ENCODE peak calls at places on chromosomes 16 and 17, in four cellular contexts. One of them, this sample, is unnamed.

GRCh38 chr16:77330332-77331043 is 104.3 kb downstream of the ADAMTS18 start:
- DNase-seq in K562: no peak
- DNase-seq in A549: no peak
- DNase-seq in H1: no peak
- DNase-seq in this sample: no peak

GRCh38 chr17:50432125-50432762 is 6.2 kb downstream of the ACSF2 start:
- DNase-seq in K562: no peak
- DNase-seq in A549: no peak
- DNase-seq in H1: no peak
- DNase-seq in this sample: no peak

GRCh38 chr16:17138801-17139200 is 332.0 kb downstream of the XYLT1 start:
- DNase-seq in K562: peak
- DNase-seq in A549: no peak
- DNase-seq in H1: no peak
- DNase-seq in this sample: no peak

GRCh38 chr16:85187886-85188285 is 75.6 kb upstream of the CIBAR2 start:
- DNase-seq in K562: no peak
- DNase-seq in A549: no peak
- DNase-seq in H1: no peak
- DNase-seq in this sample: no peak

GRCh38 chr17:20966869-20967268 is 75.9 kb downstream of the USP22 start:
- DNase-seq in K562: no peak
- DNase-seq in A549: no peak
- DNase-seq in H1: no peak
- DNase-seq in this sample: no peak

GRCh38 chr16:22670551-22670970 is 143.4 kb upstream of the HS3ST2 start:
- DNase-seq in K562: peak
- DNase-seq in A549: peak
- DNase-seq in H1: peak
- DNase-seq in this sample: peak

GRCh38 chr17:30413109-30413508 is 34.4 kb downstream of the CPD start:
- DNase-seq in K562: no peak
- DNase-seq in A549: no peak
- DNase-seq in H1: no peak
- DNase-seq in this sample: no peak

GRCh38 chr17:82003411-82004381 is 19.0 kb downstream of the CENPX start:
- DNase-seq in K562: no peak
- DNase-seq in A549: peak
- DNase-seq in H1: no peak
- DNase-seq in this sample: peak

GRCh38 chr17:70310251-70310672 is 140.9 kb downstream of the KCNJ2 start:
- DNase-seq in K562: no peak
- DNase-seq in A549: no peak
- DNase-seq in H1: no peak
- DNase-seq in this sample: no peak

GRCh38 chr17:78818152-78818846 is 22.3 kb downstream of the USP36 start:
- DNase-seq in K562: no peak
- DNase-seq in A549: no peak
- DNase-seq in H1: no peak
- DNase-seq in this sample: no peak

GRCh38 chr16:23384878-23385277 is 68.1 kb downstream of the COG7 start:
- DNase-seq in K562: no peak
- DNase-seq in A549: no peak
- DNase-seq in H1: no peak
- DNase-seq in this sample: no peak

GRCh38 chr16:15970202-15970601 is 20.8 kb downstream of the ABCC1 start:
- DNase-seq in K562: peak
- DNase-seq in A549: no peak
- DNase-seq in H1: peak
- DNase-seq in this sample: peak

GRCh38 chr16:59733321-59733720 is 999.2 kb upstream of the GOT2 start:
- DNase-seq in K562: no peak
- DNase-seq in A549: no peak
- DNase-seq in H1: no peak
- DNase-seq in this sample: no peak

GRCh38 chr16:73064227-73064995 is 16.5 kb upstream of the ZFHX3 start:
- DNase-seq in K562: no peak
- DNase-seq in A549: no peak
- DNase-seq in H1: no peak
- DNase-seq in this sample: no peak

GRCh38 chr17:75087182-75087557 is 584 bp upstream of the SLC16A5 start:
- DNase-seq in K562: no peak
- DNase-seq in A549: no peak
- DNase-seq in H1: no peak
- DNase-seq in this sample: no peak

GRCh38 chr17:61470530-61471136 is 18.4 kb downstream of the TBX4 start:
- DNase-seq in K562: no peak
- DNase-seq in A549: no peak
- DNase-seq in H1: no peak
- DNase-seq in this sample: no peak

GRCh38 chr16:64428463-64428862 is 693.4 kb downstream of the CDH11 start:
- DNase-seq in K562: no peak
- DNase-seq in A549: no peak
- DNase-seq in H1: no peak
- DNase-seq in this sample: no peak

GRCh38 chr16:77282345-77282744 is 83.1 kb downstream of the SYCE1L start:
- DNase-seq in K562: no peak
- DNase-seq in A549: no peak
- DNase-seq in H1: no peak
- DNase-seq in this sample: no peak

GRCh38 chr17:73029941-73030340 is 62.5 kb downstream of the SLC39A11 start:
- DNase-seq in K562: no peak
- DNase-seq in A549: no peak
- DNase-seq in H1: no peak
- DNase-seq in this sample: no peak

GRCh38 chr17:8465381-8466158 is 29.9 kb downstream of the NDEL1 start:
- DNase-seq in K562: no peak
- DNase-seq in A549: no peak
- DNase-seq in H1: no peak
- DNase-seq in this sample: no peak

GRCh38 chr16:21302454-21302853 is 24.4 kb upstream of the CRYM start:
- DNase-seq in K562: no peak
- DNase-seq in A549: no peak
- DNase-seq in H1: no peak
- DNase-seq in this sample: no peak

GRCh38 chr17:10394201-10394887 is 21.5 kb upstream of the MYH13 start:
- DNase-seq in K562: no peak
- DNase-seq in A549: no peak
- DNase-seq in H1: no peak
- DNase-seq in this sample: no peak

GRCh38 chr17:75307957-75308731 is 18.9 kb upstream of the SLC25A19 start:
- DNase-seq in K562: no peak
- DNase-seq in A549: no peak
- DNase-seq in H1: no peak
- DNase-seq in this sample: no peak

GRCh38 chr17:54900457-54901229 is at the start of gene TOM1L1:
- DNase-seq in K562: peak
- DNase-seq in A549: peak
- DNase-seq in H1: peak
- DNase-seq in this sample: peak

GRCh38 chr16:49643429-49644142 is 212.3 kb downstream of the ZNF423 start:
- DNase-seq in K562: no peak
- DNase-seq in A549: no peak
- DNase-seq in H1: no peak
- DNase-seq in this sample: no peak

GRCh38 chr17:59456428-59456827 is 109.0 kb upstream of the DHX40 start:
- DNase-seq in K562: no peak
- DNase-seq in A549: no peak
- DNase-seq in H1: no peak
- DNase-seq in this sample: no peak

GRCh38 chr17:1896243-1897163 is 66.7 kb downstream of the RPA1 start:
- DNase-seq in K562: no peak
- DNase-seq in A549: no peak
- DNase-seq in H1: no peak
- DNase-seq in this sample: peak

GRCh38 chr16:86396318-86396882 is 113.9 kb upstream of the FOXF1 start:
- DNase-seq in K562: no peak
- DNase-seq in A549: no peak
- DNase-seq in H1: no peak
- DNase-seq in this sample: no peak

GRCh38 chr16:4200000-4200780 is 41.7 kb downstream of the SRL start:
- DNase-seq in K562: peak
- DNase-seq in A549: peak
- DNase-seq in H1: no peak
- DNase-seq in this sample: peak

GRCh38 chr17:78854508-78854907 is 13.9 kb upstream of the USP36 start:
- DNase-seq in K562: no peak
- DNase-seq in A549: no peak
- DNase-seq in H1: no peak
- DNase-seq in this sample: no peak

GRCh38 chr17:53150101-53150698 is 672.5 kb upstream of the KIF2B start:
- DNase-seq in K562: no peak
- DNase-seq in A549: no peak
- DNase-seq in H1: no peak
- DNase-seq in this sample: peak

GRCh38 chr17:64133546-64134215 is 3.7 kb upstream of the ERN1 start:
- DNase-seq in K562: peak
- DNase-seq in A549: peak
- DNase-seq in H1: no peak
- DNase-seq in this sample: peak

GRCh38 chr17:496761-497586 is 144.4 kb upstream of the RPH3AL start:
- DNase-seq in K562: no peak
- DNase-seq in A549: no peak
- DNase-seq in H1: no peak
- DNase-seq in this sample: no peak

GRCh38 chr16:64094992-64095579 is 1026.8 kb downstream of the CDH11 start:
- DNase-seq in K562: no peak
- DNase-seq in A549: no peak
- DNase-seq in H1: no peak
- DNase-seq in this sample: no peak

GRCh38 chr16:1918312-1918889 is at the start of gene HS3ST6:
- DNase-seq in K562: peak
- DNase-seq in A549: no peak
- DNase-seq in H1: no peak
- DNase-seq in this sample: no peak

GRCh38 chr16:85420501-85421337 is 192.4 kb upstream of the GSE1 start:
- DNase-seq in K562: peak
- DNase-seq in A549: peak
- DNase-seq in H1: no peak
- DNase-seq in this sample: peak

GRCh38 chr17:56230660-56231059 is 77.4 kb downstream of the ANKFN1 start:
- DNase-seq in K562: no peak
- DNase-seq in A549: no peak
- DNase-seq in H1: no peak
- DNase-seq in this sample: no peak

GRCh38 chr17:59607817-59608403 is 11.8 kb upstream of the CLTC start:
- DNase-seq in K562: peak
- DNase-seq in A549: no peak
- DNase-seq in H1: no peak
- DNase-seq in this sample: peak

GRCh38 chr17:33949100-33949499 is 306.0 kb upstream of the CCL2 start:
- DNase-seq in K562: peak
- DNase-seq in A549: no peak
- DNase-seq in H1: peak
- DNase-seq in this sample: no peak

GRCh38 chr16:84144301-84144858 is 597 bp downstream of the HSDL1 start:
- DNase-seq in K562: peak
- DNase-seq in A549: peak
- DNase-seq in H1: no peak
- DNase-seq in this sample: no peak
- TF ChIP-seq RNF2 in K562: no peak
- TF ChIP-seq RNF2 in A549: no peak
- TF ChIP-seq RNF2 in H1: no peak
- TF ChIP-seq RNF2 in this sample: no peak

GRCh38 chr16:18800674-18801196 is 614 bp downstream of the ARL6IP1 start:
- DNase-seq in K562: peak
- DNase-seq in A549: no peak
- DNase-seq in H1: no peak
- DNase-seq in this sample: no peak
- TF ChIP-seq RNF2 in K562: no peak
- TF ChIP-seq RNF2 in A549: no peak
- TF ChIP-seq RNF2 in H1: no peak
- TF ChIP-seq RNF2 in this sample: no peak

GRCh38 chr16:56019274-56019673 is 144.1 kb upstream of the CES5A start:
- DNase-seq in K562: no peak
- DNase-seq in A549: no peak
- DNase-seq in H1: no peak
- DNase-seq in this sample: no peak

GRCh38 chr16:56012479-56012811 is 137.3 kb upstream of the CES5A start:
- DNase-seq in K562: no peak
- DNase-seq in A549: no peak
- DNase-seq in H1: no peak
- DNase-seq in this sample: no peak

GRCh38 chr16:56011808-56012478 is 136.8 kb upstream of the CES5A start:
- DNase-seq in K562: no peak
- DNase-seq in A549: no peak
- DNase-seq in H1: no peak
- DNase-seq in this sample: no peak

GRCh38 chr16:56013962-56014552 is 138.9 kb upstream of the CES5A start:
- DNase-seq in K562: peak
- DNase-seq in A549: no peak
- DNase-seq in H1: peak
- DNase-seq in this sample: peak
- TF ChIP-seq RNF2 in K562: no peak
- TF ChIP-seq RNF2 in A549: no peak
- TF ChIP-seq RNF2 in H1: no peak
- TF ChIP-seq RNF2 in this sample: no peak

GRCh38 chr17:40372031-40372430 is 7.5 kb upstream of the GJD3 start:
- DNase-seq in K562: no peak
- DNase-seq in A549: no peak
- DNase-seq in H1: no peak
- DNase-seq in this sample: no peak

GRCh38 chr17:40374965-40375498 is 10.5 kb upstream of the GJD3 start:
- DNase-seq in K562: no peak
- DNase-seq in A549: no peak
- DNase-seq in H1: no peak
- DNase-seq in this sample: no peak

GRCh38 chr17:40371261-40371929 is 6.9 kb upstream of the GJD3 start:
- DNase-seq in K562: peak
- DNase-seq in A549: no peak
- DNase-seq in H1: no peak
- DNase-seq in this sample: peak

GRCh38 chr17:40373324-40373723 is 8.8 kb upstream of the GJD3 start:
- DNase-seq in K562: no peak
- DNase-seq in A549: no peak
- DNase-seq in H1: no peak
- DNase-seq in this sample: no peak

GRCh38 chr17:40373999-40374398 is 9.5 kb upstream of the GJD3 start:
- DNase-seq in K562: no peak
- DNase-seq in A549: no peak
- DNase-seq in H1: no peak
- DNase-seq in this sample: no peak
- TF ChIP-seq RNF2 in K562: no peak
- TF ChIP-seq RNF2 in A549: no peak
- TF ChIP-seq RNF2 in H1: no peak
- TF ChIP-seq RNF2 in this sample: no peak

DNA sequence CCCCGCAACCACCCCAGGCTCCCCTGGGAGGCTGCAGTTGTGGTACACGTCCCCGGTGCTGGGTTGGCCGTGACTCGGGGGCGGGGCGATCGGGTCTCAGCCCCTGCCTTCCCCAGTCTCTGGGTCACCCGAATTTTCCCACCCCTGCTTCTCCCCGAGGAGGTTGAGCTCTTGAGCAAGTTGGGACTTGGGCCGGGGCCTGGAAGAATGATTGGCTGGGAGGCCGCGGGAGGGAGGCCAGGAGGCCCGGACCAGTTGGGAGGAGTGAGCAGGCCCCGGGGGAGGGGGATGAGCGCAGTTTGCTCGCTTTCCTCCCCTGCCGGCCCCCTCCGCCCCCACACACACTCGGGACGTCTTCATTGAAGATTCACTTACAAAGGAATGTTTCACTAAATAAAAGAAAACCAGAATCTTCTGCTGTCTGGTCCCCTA is 4.5 kb upstream of the HEXIM1 start:
- DNase-seq in K562: no peak
- DNase-seq in A549: no peak
- DNase-seq in H1: no peak
- DNase-seq in this sample: no peak
- TF ChIP-seq RNF2 in K562: no peak
- TF ChIP-seq RNF2 in A549: no peak
- TF ChIP-seq RNF2 in H1: no peak
- TF ChIP-seq RNF2 in this sample: no peak